ENCODE peak calls at places on chromosomes 3 and 15, in six cellular contexts. G is coronary artery, L is A549, A is colonic mucosa, E is B cell, X is fibroblast of mammary gland. Z is an unnamed sample.

GRCh38 chr15:92709064-92709463 is 53.5 kb upstream of the FAM174B start:
- DNase-seq in G (no peak), L (no peak), A (no peak), E (no peak), X (no peak), Z (no peak)

GRCh38 chr15:101131489-101132389 is 120.1 kb downstream of the CHSY1 start:
- DNase-seq in G (no peak), L (no peak), A (no peak), E (no peak), X (no peak), Z (no peak)

GRCh38 chr15:83734487-83734886 is 80.6 kb downstream of the ADAMTSL3 start:
- DNase-seq in G (no peak), L (no peak), A (no peak), E (no peak), X (peak), Z (no peak)

GRCh38 chr3:102143536-102143935 is 291.3 kb upstream of the ZPLD1 start:
- DNase-seq in G (no peak), L (no peak), A (no peak), E (no peak), X (no peak), Z (no peak)

GRCh38 chr3:158562674-158563073 is 8.3 kb upstream of the MLF1 start:
- DNase-seq in G (no peak), L (no peak), A (no peak), E (no peak), X (no peak), Z (no peak)

GRCh38 chr3:13827256-13827655 is 52.6 kb downstream of the WNT7A start:
- DNase-seq in G (no peak), L (no peak), A (no peak), E (no peak), X (no peak), Z (no peak)

GRCh38 chr15:92570391-92570790 is 85.2 kb downstream of the FAM174B start:
- DNase-seq in G (no peak), L (no peak), A (no peak), E (no peak), X (no peak), Z (no peak)

GRCh38 chr3:51668756-51669155 is 2.3 kb upstream of the TEX264 start:
- DNase-seq in G (no peak), L (no peak), A (no peak), E (no peak), X (peak), Z (no peak)

GRCh38 chr3:120438216-120438615 is 12.6 kb downstream of the FSTL1 start:
- DNase-seq in G (peak), L (no peak), A (no peak), E (no peak), X (no peak), Z (no peak)

GRCh38 chr3:71875461-71875947 is 90.6 kb upstream of the PROK2 start:
- DNase-seq in G (no peak), L (peak), A (peak), E (peak), X (peak), Z (peak)

DNA sequence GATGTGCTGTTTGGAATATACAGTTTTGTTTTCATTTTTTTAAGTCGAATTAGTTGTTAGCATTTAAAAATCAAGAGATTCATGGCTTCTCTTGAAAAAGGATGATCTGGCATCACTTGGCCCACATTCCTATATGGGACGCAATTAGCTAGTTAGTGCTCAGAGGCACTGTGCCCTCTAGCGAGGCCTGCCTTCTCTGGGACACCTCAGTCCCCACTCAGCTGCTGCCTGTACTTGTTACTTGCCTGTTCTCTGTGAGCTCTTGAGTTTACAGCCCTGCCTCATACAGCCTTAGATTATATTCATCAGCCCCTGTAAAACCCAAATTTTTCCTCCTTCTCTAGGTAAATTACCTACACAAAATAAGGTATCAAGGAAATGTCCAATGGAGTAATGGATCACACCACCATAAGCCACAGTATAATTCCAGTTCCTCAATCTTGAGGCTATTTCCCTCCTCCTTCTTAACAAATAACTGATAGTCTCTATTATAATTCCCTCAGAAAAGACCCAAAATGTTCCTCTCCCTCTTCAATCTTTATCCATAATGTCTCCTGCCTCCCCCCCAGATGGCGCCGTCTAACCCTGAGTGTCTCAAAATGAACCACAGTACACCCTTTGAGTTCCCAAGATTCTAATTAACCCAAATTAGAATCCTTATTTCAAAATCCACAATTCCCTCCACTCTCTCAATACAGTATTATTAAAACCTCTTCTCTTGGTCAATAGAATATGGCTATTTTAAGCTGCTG is 2.7 kb downstream of the ZMAT3 start:
- DNase-seq in G (no peak), L (peak), A (peak), E (peak), X (peak), Z (no peak)
- TF ChIP-seq CTCF in G (no peak), L (peak), A (no peak), E (peak), X (peak), Z (peak)

GRCh38 chr15:29127506-29128430 is 141.9 kb downstream of the NSMCE3 start:
- DNase-seq in G (no peak), L (no peak), A (no peak), E (no peak), X (no peak), Z (no peak)
- TF ChIP-seq CTCF in G (no peak), L (no peak), A (no peak), E (no peak), X (no peak), Z (no peak)

GRCh38 chr3:8705575-8705974 is 28.0 kb upstream of the CAV3 start:
- DNase-seq in G (no peak), L (no peak), A (no peak), E (no peak), X (no peak), Z (no peak)

DNA sequence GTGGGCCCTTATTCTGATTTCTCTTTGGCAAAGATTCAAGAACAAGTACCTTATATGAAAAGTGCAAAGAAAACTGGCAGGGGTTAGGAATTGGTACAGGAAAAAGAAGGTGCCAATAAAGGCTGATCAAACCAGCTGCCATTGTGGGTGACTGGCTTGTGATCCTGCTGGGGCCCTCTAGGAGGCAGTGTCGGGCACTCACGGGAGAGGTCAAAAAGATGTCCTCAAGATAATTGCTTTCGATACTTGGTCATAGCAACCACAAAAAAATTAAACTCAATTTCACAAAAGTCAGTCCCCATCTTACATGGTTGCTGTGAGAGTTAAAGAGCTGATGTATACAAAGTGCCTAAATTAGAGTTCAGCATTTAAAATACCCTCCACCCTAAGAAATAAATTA is 31.0 kb upstream of the CAV3 start:
- DNase-seq in G (no peak), L (no peak), A (no peak), E (no peak), X (no peak), Z (no peak)
- TF ChIP-seq CTCF in G (no peak), L (no peak), A (no peak), E (no peak), X (peak), Z (peak)

GRCh38 chr3:66253790-66254620 is 33.2 kb downstream of the SLC25A26 start:
- DNase-seq in G (no peak), L (peak), A (no peak), E (peak), X (peak), Z (no peak)
- TF ChIP-seq CTCF in G (peak), L (peak), A (peak), E (peak), X (peak), Z (peak)

GRCh38 chr15:42134617-42135243 is 21.7 kb downstream of the PLA2G4F start:
- DNase-seq in G (no peak), L (no peak), A (peak), E (no peak), X (no peak), Z (peak)

GRCh38 chr15:42131826-42132806 is 24.3 kb downstream of the PLA2G4F start:
- DNase-seq in G (no peak), L (no peak), A (peak), E (no peak), X (no peak), Z (no peak)

GRCh38 chr15:42136513-42136912 is 19.9 kb downstream of the PLA2G4F start:
- DNase-seq in G (peak), L (no peak), A (no peak), E (no peak), X (no peak), Z (no peak)

GRCh38 chr15:42133356-42133755 is 23.1 kb downstream of the PLA2G4F start:
- DNase-seq in G (no peak), L (no peak), A (peak), E (no peak), X (no peak), Z (no peak)

DNA sequence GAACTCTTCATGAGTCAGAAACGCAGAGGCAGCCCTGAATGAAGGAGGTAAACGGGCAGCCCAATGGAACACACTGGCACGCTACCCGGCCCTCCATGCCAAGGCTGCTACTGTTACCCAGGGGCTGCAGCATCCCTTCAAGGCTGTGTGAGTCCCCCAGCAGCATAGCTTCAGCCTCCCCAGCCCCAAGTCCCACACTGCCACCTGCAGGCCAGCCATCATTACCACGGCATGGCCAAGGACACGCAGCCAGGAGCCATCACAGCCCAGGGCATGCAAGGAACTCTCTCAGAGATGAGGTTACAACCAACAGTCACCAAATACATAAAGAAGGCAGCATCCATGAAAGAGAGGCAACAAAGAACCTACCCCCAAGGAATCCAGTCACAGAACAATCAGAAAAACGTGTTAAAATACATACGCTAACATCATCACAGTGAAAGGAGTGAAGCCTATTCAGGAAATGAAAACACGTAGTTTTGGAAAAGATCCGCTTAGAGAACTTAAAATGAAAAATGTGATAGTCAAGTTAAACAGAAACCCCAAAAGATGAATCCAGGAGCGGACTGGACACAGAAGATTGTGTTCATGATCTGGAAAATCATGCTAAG is 22.4 kb downstream of the PLA2G4F start:
- DNase-seq in G (no peak), L (peak), A (peak), E (peak), X (peak), Z (no peak)
- TF ChIP-seq CTCF in G (no peak), L (peak), A (peak), E (peak), X (peak), Z (peak)

GRCh38 chr3:24365168-24365567 is 129.5 kb downstream of the THRB start:
- DNase-seq in G (no peak), L (peak), A (peak), E (no peak), X (peak), Z (no peak)
- TF ChIP-seq CTCF in G (no peak), L (peak), A (no peak), E (no peak), X (peak), Z (no peak)

GRCh38 chr3:143035466-143036214 is 34.3 kb downstream of the U2SURP start:
- DNase-seq in G (no peak), L (no peak), A (no peak), E (no peak), X (peak), Z (no peak)

GRCh38 chr3:143036557-143036956 is 35.2 kb downstream of the U2SURP start:
- DNase-seq in G (no peak), L (peak), A (no peak), E (no peak), X (no peak), Z (no peak)

GRCh38 chr3:143040264-143040879 is 39.0 kb downstream of the U2SURP start:
- DNase-seq in G (no peak), L (peak), A (no peak), E (no peak), X (peak), Z (no peak)

GRCh38 chr3:143041901-143042300 is 40.5 kb downstream of the U2SURP start:
- DNase-seq in G (no peak), L (no peak), A (no peak), E (no peak), X (no peak), Z (no peak)

DNA sequence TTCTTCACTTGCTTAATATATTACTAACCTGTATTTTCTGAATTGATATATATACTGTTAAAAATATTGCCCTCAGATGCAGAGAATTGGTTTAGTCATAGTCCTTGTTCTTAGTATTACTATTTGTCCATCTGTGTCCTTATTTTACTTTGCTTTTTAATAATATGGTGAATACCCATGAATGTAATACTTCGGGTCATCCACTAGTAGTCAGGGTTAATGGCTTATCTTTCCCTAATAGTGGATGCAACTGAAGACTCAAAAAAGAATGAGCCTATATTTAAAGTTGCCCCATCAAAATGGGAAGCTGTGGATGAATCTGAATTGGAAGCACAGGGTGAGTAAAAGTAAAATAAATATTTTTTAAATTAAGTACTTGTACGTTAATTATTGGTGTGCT is 36.5 kb downstream of the U2SURP start:
- DNase-seq in G (no peak), L (no peak), A (no peak), E (no peak), X (peak), Z (no peak)
- TF ChIP-seq CTCF in G (no peak), L (peak), A (no peak), E (peak), X (peak), Z (peak)

DNA sequence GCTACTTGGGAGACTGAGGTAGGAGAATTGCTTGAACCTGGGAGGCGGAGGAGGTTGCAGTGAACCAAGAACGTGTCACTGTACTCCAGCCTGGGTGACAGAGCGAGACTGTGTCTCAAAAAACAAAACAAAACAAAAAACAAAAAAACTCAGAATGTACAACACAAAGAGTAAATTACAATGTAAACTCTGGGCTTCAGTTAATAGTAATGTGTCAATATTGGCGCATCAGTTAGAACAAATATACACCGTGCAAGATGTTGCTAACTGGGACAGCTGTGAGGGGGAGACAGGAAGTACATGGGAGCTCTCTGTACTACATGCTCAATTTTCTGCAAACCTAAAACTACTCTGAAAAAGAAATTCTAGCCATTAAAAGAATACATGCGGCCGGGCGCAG is 23.5 kb upstream of the TRPM1 start:
- DNase-seq in G (no peak), L (no peak), A (no peak), E (no peak), X (no peak), Z (no peak)
- TF ChIP-seq CTCF in G (no peak), L (no peak), A (no peak), E (no peak), X (no peak), Z (no peak)

DNA sequence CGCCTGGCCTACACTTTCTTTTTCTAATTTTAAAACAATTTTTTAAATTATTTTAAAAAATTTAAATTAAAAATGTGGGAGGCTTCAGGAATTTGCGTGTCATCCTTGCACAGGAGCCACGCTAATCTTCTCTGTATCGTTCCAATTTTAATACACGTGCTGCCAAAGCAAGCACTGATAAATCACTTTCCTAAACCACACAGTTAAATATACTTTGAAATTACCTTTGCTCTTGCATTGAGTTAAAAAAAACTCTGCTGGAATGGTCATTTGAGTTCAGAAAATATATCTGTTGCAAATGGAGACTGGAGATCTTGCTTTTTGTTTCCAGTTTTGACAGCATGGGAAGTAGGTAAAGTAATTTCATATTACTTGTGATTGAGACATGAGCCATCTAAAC is 23.6 kb downstream of the GATM start:
- DNase-seq in G (no peak), L (no peak), A (no peak), E (no peak), X (no peak), Z (no peak)
- TF ChIP-seq CTCF in G (no peak), L (no peak), A (no peak), E (no peak), X (no peak), Z (no peak)

GRCh38 chr15:52790941-52791751 is 1.0 kb upstream of the ONECUT1 start:
- DNase-seq in G (no peak), L (no peak), A (no peak), E (peak), X (no peak), Z (no peak)
- TF ChIP-seq CTCF in G (no peak), L (no peak), A (no peak), E (no peak), X (no peak), Z (peak)

Z was measured in type B pancreatic cell.